ENCODE peak calls at places on chromosomes 4 and X, in six cellular contexts. O, J, H, N, T and E are unnamed samples.

GRCh38 chrX:63470506-63470905 is 119.4 kb upstream of the SPIN4 start:
- DNase-seq in O (no peak), J (no peak), H (no peak), N (no peak), T (no peak), E (no peak)

GRCh38 chr4:156773648-156774357 is 197.8 kb downstream of the PDGFC start:
- DNase-seq in O (no peak), J (no peak), H (no peak), N (no peak), T (no peak), E (no peak)

GRCh38 chrX:45806410-45807121 is 605.9 kb upstream of the DIPK2B start:
- DNase-seq in O (no peak), J (peak; percentile 24), H (no peak), N (peak; percentile 64), T (no peak), E (peak; percentile 71)

GRCh38 chr4:105061720-105062119 is 85.0 kb upstream of the TET2 start:
- DNase-seq in O (no peak), J (no peak), H (no peak), N (peak; percentile 53), T (no peak), E (no peak)

GRCh38 chrX:18997916-18998315 is 14.0 kb upstream of the PHKA2 start:
- DNase-seq in O (no peak), J (no peak), H (no peak), N (no peak), T (no peak), E (no peak)

GRCh38 chrX:19650996-19651395 is 135.7 kb upstream of the MAP3K15 start:
- DNase-seq in O (no peak), J (no peak), H (no peak), N (no peak), T (no peak), E (no peak)

GRCh38 chrX:136446208-136446607 is 41.5 kb upstream of the BRS3 start:
- DNase-seq in O (no peak), J (no peak), H (no peak), N (no peak), T (no peak), E (no peak)

GRCh38 chr4:147799986-147800555 is 68.2 kb downstream of the ARHGAP10 start:
- DNase-seq in O (no peak), J (peak; percentile 34), H (no peak), N (peak; percentile 13), T (no peak), E (no peak)

GRCh38 chr4:138659640-138660325 is 355.8 kb upstream of the NOCT start:
- DNase-seq in O (no peak), J (no peak), H (no peak), N (no peak), T (no peak), E (no peak)

GRCh38 chr4:172042714-172043114 is 229.5 kb downstream of the GALNTL6 start:
- DNase-seq in O (no peak), J (no peak), H (no peak), N (no peak), T (peak; percentile 52), E (peak; percentile 2)

GRCh38 chrX:10104958-10105658 is 51.7 kb upstream of the CLCN4 start:
- DNase-seq in O (no peak), J (no peak), H (no peak), N (no peak), T (no peak), E (no peak)

GRCh38 chrX:42755820-42756219 is 22.1 kb downstream of the PPP1R2C start:
- DNase-seq in O (no peak), J (no peak), H (no peak), N (no peak), T (no peak), E (peak; percentile 78)

GRCh38 chr4:108940086-108941033 is 177.5 kb upstream of the ETNPPL start:
- DNase-seq in O (no peak), J (no peak), H (no peak), N (no peak), T (no peak), E (no peak)

GRCh38 chr4:121873604-121874003 is 3.3 kb upstream of the BBS7 start:
- DNase-seq in O (no peak), J (no peak), H (no peak), N (no peak), T (no peak), E (no peak)